ENCODE peak calls at places on chromosomes 12 and 14, in nine cellular contexts. I, L, E, S, Q, O, N, U and T are unnamed samples. For H3K36me3 and H3K4me1, the result is how much of the 10 kb centered on the place peaks cover.

GRCh38 chr12:82867782-82868505 is 181.2 kb downstream of the TMTC2 start:
- DNase-seq in S (no peak), L (no peak), O (no peak), E (no peak), Q (no peak), I (no peak), N (no peak), U (no peak), T (no peak)

GRCh38 chr12:40668095-40668494 is 24.1 kb upstream of the CNTN1 start:
- DNase-seq in N (no peak), O (no peak), U (no peak), I (no peak), L (no peak), S (no peak), Q (no peak), E (no peak), T (no peak)

GRCh38 chr12:127145929-127146789 is 1120.8 kb upstream of the TMEM132C start:
- DNase-seq in N (peak), Q (peak), O (no peak), E (peak), I (peak), U (peak), S (peak), L (peak), T (peak)

GRCh38 chr14:63563370-63564026 is 20.3 kb upstream of the PPP2R5E start:
- DNase-seq in Q (no peak), N (no peak), L (no peak), E (no peak), U (no peak), S (no peak), I (no peak), O (no peak), T (no peak)

GRCh38 chr12:93886533-93887511 is 209.6 kb downstream of the CRADD start:
- DNase-seq in O (no peak), I (no peak), S (no peak), U (no peak), Q (no peak), L (no peak), E (no peak), N (no peak), T (no peak)

GRCh38 chr14:98957211-98958047 is 314.6 kb downstream of the BCL11B start:
- DNase-seq in I (no peak), E (peak), N (peak), O (no peak), U (no peak), L (peak), S (no peak), Q (no peak), T (no peak)

GRCh38 chr14:77109656-77110055 is 11.6 kb downstream of the CIPC start:
- DNase-seq in L (no peak), E (no peak), N (no peak), S (no peak), U (no peak), I (no peak), O (no peak), Q (no peak), T (no peak)

GRCh38 chr12:101697930-101698781 is 716 bp downstream of the CHPT1 start:
- DNase-seq in Q (no peak), E (peak), O (peak), L (peak), U (peak), S (no peak), N (peak), I (peak), T (peak)

GRCh38 chr12:85489194-85489593 is 209.2 kb downstream of the ALX1 start:
- DNase-seq in E (no peak), U (no peak), S (no peak), I (no peak), Q (no peak), O (no peak), L (no peak), N (no peak), T (no peak)

GRCh38 chr14:61608245-61609142 is 86.8 kb upstream of the HIF1A start:
- DNase-seq in E (peak), S (no peak), O (no peak), I (no peak), Q (no peak), U (no peak), L (no peak), N (no peak), T (no peak)

GRCh38 chr12:31322651-31323248 is 3.2 kb downstream of the SINHCAF start:
- DNase-seq in U (no peak), L (no peak), I (no peak), Q (no peak), E (peak), S (no peak), N (no peak), O (no peak), T (no peak)

GRCh38 chr14:102940729-102941362 is 18.4 kb downstream of the AMN start:
- DNase-seq in O (no peak), Q (no peak), N (no peak), S (no peak), L (no peak), E (no peak), U (no peak), I (peak), T (no peak)

GRCh38 chr14:60657609-60657983 is 8.3 kb upstream of the SIX1 start:
- DNase-seq in U (no peak), O (no peak), I (peak), N (no peak), S (no peak), E (no peak), L (peak), Q (no peak), T (no peak)

GRCh38 chr12:92506891-92507290 is 195.9 kb upstream of the PLEKHG7 start:
- DNase-seq in S (no peak), L (no peak), U (no peak), E (no peak), Q (no peak), O (no peak), N (no peak), I (no peak), T (no peak)

GRCh38 chr12:117854339-117855012 is 114.3 kb downstream of the KSR2 start:
- DNase-seq in S (peak), O (peak), N (no peak), U (no peak), I (no peak), Q (no peak), L (no peak), E (peak), T (peak)

GRCh38 chr12:4290011-4290790 is 16.6 kb downstream of the CCND2 start:
- DNase-seq in L (no peak), U (no peak), O (no peak), E (no peak), S (no peak), I (no peak), N (no peak), Q (no peak), T (no peak)

GRCh38 chr12:121784460-121784859 is 9.0 kb downstream of the RHOF start:
- DNase-seq in U (no peak), I (no peak), S (no peak), E (no peak), N (no peak), Q (no peak), L (no peak), O (no peak), T (no peak)

GRCh38 chr14:53715390-53715730 is 241.3 kb downstream of the BMP4 start:
- DNase-seq in N (no peak), L (no peak), U (no peak), E (peak), O (no peak), S (no peak), I (no peak), Q (no peak), T (no peak)

GRCh38 chr12:28563286-28563685 is 373.0 kb downstream of the CCDC91 start:
- DNase-seq in O (no peak), L (no peak), U (no peak), I (no peak), N (no peak), E (no peak), Q (no peak), S (no peak), T (no peak)

GRCh38 chr12:104177663-104178501 is 37.7 kb upstream of the TXNRD1 start:
- DNase-seq in E (peak), S (no peak), U (peak), L (peak), N (peak), O (no peak), I (no peak), Q (no peak), T (no peak)

GRCh38 chr12:112808176-112808575 is 16.6 kb downstream of the RPH3A start:
- DNase-seq in O (no peak), N (no peak), Q (no peak), U (no peak), L (no peak), S (no peak), I (no peak), E (no peak), T (no peak)

GRCh38 chr14:60204843-60205774 is 39.9 kb upstream of the DHRS7 start:
- DNase-seq in S (no peak), N (no peak), O (no peak), E (no peak), U (no peak), I (no peak), L (no peak), Q (no peak), T (no peak)

GRCh38 chr12:109836916-109837315 is 3.7 kb upstream of the TRPV4 start:
- DNase-seq in L (no peak), S (no peak), O (no peak), I (no peak), N (no peak), Q (no peak), E (no peak), U (no peak), T (no peak)

GRCh38 chr14:61631044-61631692 is 64.1 kb upstream of the HIF1A start:
- DNase-seq in O (no peak), Q (no peak), S (no peak), N (no peak), I (no peak), U (no peak), E (no peak), L (no peak), T (no peak)

GRCh38 chr12:93753838-93754429 is 76.8 kb downstream of the CRADD start:
- DNase-seq in S (no peak), L (no peak), O (no peak), E (no peak), N (no peak), I (no peak), U (no peak), Q (no peak), T (no peak)

GRCh38 chr14:105228562-105228961 is 19.8 kb upstream of the BTBD6 start:
- DNase-seq in U (no peak), L (no peak), N (no peak), S (no peak), I (peak), Q (no peak), O (no peak), E (no peak), T (no peak)

GRCh38 chr12:120757949-120758348 is 32.3 kb downstream of the ACADS start:
- DNase-seq in N (no peak), L (no peak), I (no peak), Q (no peak), O (no peak), E (no peak), S (no peak), U (no peak), T (no peak)

GRCh38 chr14:77556946-77557345 is 58.3 kb upstream of the ISM2 start:
- DNase-seq in I (no peak), O (no peak), E (no peak), Q (no peak), S (no peak), L (no peak), U (no peak), N (no peak), T (no peak)

GRCh38 chr12:110776410-110776809 is 33.7 kb upstream of the PPP1CC start:
- DNase-seq in O (no peak), N (no peak), Q (no peak), S (no peak), L (no peak), I (no peak), U (no peak), E (no peak), T (no peak)

GRCh38 chr14:99028521-99028920 is 243.5 kb downstream of the BCL11B start:
- DNase-seq in L (no peak), Q (no peak), I (no peak), N (no peak), O (no peak), E (no peak), S (no peak), U (no peak), T (no peak)

DNA sequence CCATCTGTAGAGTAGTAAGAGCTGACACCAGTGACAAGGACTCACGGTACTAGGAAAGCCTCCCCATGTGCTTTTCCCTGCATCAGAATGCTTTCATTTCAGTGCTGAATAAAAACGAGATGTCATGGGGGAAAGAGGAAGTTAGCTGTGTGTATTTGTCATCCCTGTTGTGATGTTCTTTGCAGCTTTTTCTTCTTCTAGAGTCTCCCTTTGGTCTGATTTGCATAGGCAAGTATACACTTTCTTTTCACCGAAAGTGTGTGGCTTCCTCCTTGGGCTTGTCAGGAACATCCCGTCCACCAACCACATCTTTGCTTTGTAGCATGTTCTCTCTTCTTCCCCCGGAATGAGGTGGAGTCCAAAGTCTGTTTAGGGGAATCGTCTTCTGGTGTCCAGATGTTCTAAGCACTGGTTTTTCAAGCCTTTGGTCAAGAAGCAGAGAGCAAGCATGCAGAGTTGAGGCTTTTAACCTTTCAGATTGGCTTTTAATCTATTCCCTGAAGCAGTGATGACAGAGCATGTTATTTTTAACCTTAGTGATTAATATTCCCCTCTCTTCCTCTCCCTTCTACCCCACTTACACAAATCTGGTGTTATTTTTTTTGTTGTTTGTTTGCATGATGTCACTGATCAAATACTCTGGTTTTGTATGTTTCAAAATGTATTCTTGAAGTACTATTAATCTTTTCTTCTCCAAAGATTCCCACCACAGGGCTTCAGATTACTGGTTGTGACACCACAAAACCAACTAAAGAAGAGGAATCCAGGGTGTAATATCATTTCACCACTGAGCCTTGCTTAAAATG is 163.4 kb downstream of the SAMD4A start:
- DNase-seq in I (no peak), N (no peak), U (no peak), Q (no peak), S (no peak), O (peak), L (no peak), E (no peak), T (peak)
- H3K4me3 ChIP-seq in I (no peak), N (no peak), U (no peak), Q (peak), S (peak), O (no peak), L (peak), E (no peak), T (peak)

GRCh38 chr12:69934011-69934410 is 109.0 kb downstream of the MYRFL start:
- DNase-seq in E (no peak), O (no peak), N (no peak), U (no peak), I (no peak), L (no peak), Q (no peak), S (no peak), T (no peak)
- H3K36me3 ChIP-seq in E (under half), O (under half), N (under half), U (under half), I (under half), L (under half), Q (under half), S (under half), T (under half)

DNA sequence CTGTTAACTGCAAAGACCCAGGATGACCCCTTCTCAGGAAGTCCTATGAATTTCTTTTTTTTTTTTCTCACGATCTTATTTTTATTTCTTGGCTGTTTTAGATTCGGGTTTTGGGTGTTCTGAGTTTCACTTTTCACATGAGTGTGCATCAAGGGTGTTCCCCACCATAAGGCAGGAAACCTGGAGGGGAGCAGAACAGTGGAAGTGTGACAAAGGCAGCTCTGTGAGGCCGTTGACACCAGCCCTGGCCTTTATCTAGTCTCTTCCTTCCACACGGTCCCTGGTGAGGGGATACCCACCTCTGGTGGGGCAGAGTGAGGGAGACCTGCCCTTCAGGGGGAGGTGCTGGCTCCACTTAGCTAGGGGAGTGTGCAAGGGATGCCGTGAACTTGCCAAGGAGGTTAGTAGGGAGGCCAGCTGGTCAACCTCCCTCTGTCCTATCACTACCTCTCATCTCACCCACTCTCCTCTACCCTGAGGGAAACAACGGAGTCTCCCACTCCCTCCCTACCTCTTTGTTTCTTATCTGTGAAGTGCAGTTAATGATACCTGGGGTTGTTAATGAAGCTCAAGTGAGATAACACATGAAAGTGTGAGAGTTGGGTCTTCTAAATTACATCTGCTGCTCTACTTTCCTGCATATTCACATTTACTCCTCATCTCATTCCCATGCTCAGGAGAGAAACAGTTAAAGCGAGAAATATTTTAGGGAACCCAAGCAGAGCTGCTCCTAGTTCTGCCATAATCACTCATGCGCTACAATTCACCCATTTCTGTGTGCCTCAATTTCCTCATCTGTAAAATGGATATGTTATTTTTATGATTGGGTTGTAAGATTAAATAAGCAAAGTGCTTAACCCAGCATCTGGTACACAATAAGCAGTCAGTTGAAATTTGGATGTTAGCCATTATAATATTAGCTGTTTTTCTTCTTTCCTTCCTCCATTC is 4.4 kb upstream of the GALNT6 start:
- DNase-seq in E (no peak), S (no peak), I (no peak), N (no peak), O (no peak), U (no peak), L (no peak), Q (peak), T (no peak)
- H3K4me1 ChIP-seq in E (under half), S (under half), I (under half), N (under half), O (half or more), U (under half), L (under half), Q (under half), T (under half)

DNA sequence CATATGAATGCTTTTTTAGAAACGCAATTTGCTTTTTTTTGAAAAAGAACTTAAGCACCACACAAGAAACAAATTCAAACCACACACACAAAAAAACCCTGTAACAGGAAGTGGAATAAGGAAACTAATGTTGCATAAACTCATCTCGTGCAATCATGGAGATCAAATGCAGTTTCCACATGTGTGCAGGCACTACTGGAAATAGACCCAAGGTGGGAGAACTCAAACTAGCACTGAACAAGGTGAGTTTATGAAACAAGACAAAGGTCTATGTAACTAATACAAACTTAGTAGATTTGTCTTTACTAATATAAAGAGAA is 17.5 kb downstream of the NIN start:
- DNase-seq in I (no peak), O (peak), L (no peak), E (no peak), N (no peak), U (no peak), Q (no peak), S (no peak), T (peak)
- H3K4me3 ChIP-seq in I (no peak), O (no peak), L (no peak), E (no peak), N (no peak), U (no peak), Q (peak), S (peak), T (peak)

DNA sequence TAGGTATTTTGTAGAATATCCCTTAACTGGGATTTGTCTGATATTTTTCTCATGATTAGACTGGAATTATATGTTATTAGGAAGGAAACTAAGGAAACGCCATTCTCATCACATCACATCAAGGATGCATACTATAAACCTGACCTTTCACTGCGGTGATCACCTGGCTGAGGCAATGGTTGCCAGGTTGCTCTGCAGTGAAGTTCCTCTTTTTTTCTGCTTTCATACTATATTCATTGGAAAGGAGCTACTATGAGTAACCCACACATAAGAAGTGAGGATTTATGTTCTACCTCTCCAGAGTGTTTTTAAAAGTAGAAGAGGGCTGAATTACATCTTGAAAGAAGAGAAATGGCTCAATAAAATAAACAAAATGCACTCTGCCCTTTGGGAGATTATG is 31.0 kb upstream of the GRIP1 start:
- DNase-seq in I (no peak), N (no peak), L (no peak), E (no peak), Q (no peak), S (no peak), O (no peak), U (no peak), T (no peak)
- H3K36me3 ChIP-seq in I (under half), N (under half), L (under half), E (under half), Q (under half), S (under half), O (under half), U (under half), T (under half)

GRCh38 chr12:96101806-96102205 is 66.4 kb upstream of the LTA4H start:
- DNase-seq in E (no peak), L (no peak), S (no peak), U (no peak), O (no peak), N (no peak), I (no peak), Q (no peak), T (no peak)
- H3K4me1 ChIP-seq in E (under half), L (under half), S (under half), U (under half), O (under half), N (under half), I (under half), Q (under half), T (under half)

GRCh38 chr14:20609215-20610001 is 18.2 kb upstream of the RNASE12 start:
- DNase-seq in Q (peak), U (peak), I (peak), S (peak), O (peak), E (peak), N (peak), L (peak), T (peak)

GRCh38 chr14:20606902-20607242 is 15.7 kb upstream of the RNASE12 start:
- DNase-seq in O (no peak), E (no peak), U (no peak), S (no peak), Q (no peak), N (no peak), I (no peak), L (no peak), T (no peak)

GRCh38 chr14:20606190-20606901 is 15.2 kb upstream of the RNASE12 start:
- DNase-seq in U (no peak), E (peak), S (no peak), Q (no peak), N (peak), O (no peak), I (no peak), L (no peak), T (no peak)

GRCh38 chr14:20608383-20609095 is 17.4 kb upstream of the RNASE12 start:
- DNase-seq in N (no peak), O (no peak), U (no peak), L (no peak), S (no peak), E (no peak), I (no peak), Q (no peak), T (no peak)

GRCh38 chr14:20607617-20608016 is 16.4 kb upstream of the RNASE12 start:
- DNase-seq in Q (no peak), O (no peak), I (no peak), E (no peak), U (no peak), S (no peak), L (no peak), N (no peak), T (no peak)
- H3K4me3 ChIP-seq in Q (no peak), O (no peak), I (no peak), E (no peak), U (no peak), S (no peak), L (no peak), N (no peak), T (no peak)

GRCh38 chr12:55847033-55847432 is 4.3 kb upstream of the MMP19 start:
- DNase-seq in U (no peak), O (no peak), S (no peak), N (no peak), L (no peak), I (no peak), Q (no peak), E (no peak), T (no peak)
- H3K36me3 ChIP-seq in U (under half), O (under half), S (under half), N (under half), L (under half), I (under half), Q (under half), E (under half), T (under half)